ENCODE peak calls at places on chromosome 20, in five cellular contexts. X, U, P, H and S are unnamed samples.

GRCh38 chr20:38222231-38222922 is 38.2 kb downstream of the KIAA1755 start:
- DNase-seq in X (no peak), U (peak), P (no peak), H (peak), S (peak)

GRCh38 chr20:53679597-53680309 is 86.1 kb upstream of the ZNF217 start:
- DNase-seq in X (no peak), U (no peak), P (no peak), H (peak), S (no peak)

GRCh38 chr20:62415354-62416111 is 8.4 kb upstream of the CABLES2 start:
- DNase-seq in X (no peak), U (no peak), P (no peak), H (no peak), S (no peak)

GRCh38 chr20:1895674-1896496 is 678 bp downstream of the SIRPA start:
- DNase-seq in X (no peak), U (peak), P (no peak), H (no peak), S (no peak)

GRCh38 chr20:13307562-13308163 is 86.6 kb downstream of the ISM1 start:
- DNase-seq in X (no peak), U (no peak), P (no peak), H (no peak), S (no peak)

GRCh38 chr20:15143478-15143877 is 806.1 kb upstream of the FLRT3 start:
- DNase-seq in X (no peak), U (no peak), P (no peak), H (no peak), S (no peak)

GRCh38 chr20:56249244-56249955 is 868 bp downstream of the MC3R start:
- DNase-seq in X (no peak), U (peak), P (no peak), H (peak), S (peak)

GRCh38 chr20:50585678-50586077 is 75.5 kb downstream of the PTPN1 start:
- DNase-seq in X (no peak), U (no peak), P (no peak), H (no peak), S (no peak)

GRCh38 chr20:3786126-3786484 is 435 bp downstream of the CENPB start:
- DNase-seq in X (no peak), U (peak), P (peak), H (no peak), S (peak)

GRCh38 chr20:15236812-15237211 is 899.4 kb upstream of the FLRT3 start:
- DNase-seq in X (no peak), U (peak), P (no peak), H (peak), S (peak)

GRCh38 chr20:992801-993535 is 9.1 kb downstream of the RSPO4 start:
- DNase-seq in X (no peak), U (no peak), P (peak), H (no peak), S (no peak)

GRCh38 chr20:40999841-41000240 is 28.8 kb upstream of the TOP1 start:
- DNase-seq in X (no peak), U (no peak), P (no peak), H (no peak), S (no peak)

GRCh38 chr20:16095241-16095640 is 478.0 kb downstream of the KIF16B start:
- DNase-seq in X (no peak), U (no peak), P (no peak), H (no peak), S (no peak)

GRCh38 chr20:43667341-43668132 is 623 bp downstream of the MYBL2 start:
- DNase-seq in X (no peak), U (no peak), P (no peak), H (peak), S (peak)

GRCh38 chr20:47990507-47991132 is 205.3 kb upstream of the SULF2 start:
- DNase-seq in X (no peak), U (no peak), P (no peak), H (no peak), S (no peak)

GRCh38 chr20:25623225-25623735 is 534 bp downstream of the NANP start:
- DNase-seq in X (no peak), U (peak), P (peak), H (no peak), S (no peak)

GRCh38 chr20:2800590-2801458 is at the start of gene CPXM1:
- DNase-seq in X (no peak), U (no peak), P (no peak), H (peak), S (peak)

GRCh38 chr20:62296724-62297448 is 5.9 kb upstream of the ADRM1 start:
- DNase-seq in X (no peak), U (no peak), P (peak), H (no peak), S (no peak)

GRCh38 chr20:53362736-53363135 is 230.9 kb downstream of the ZNF217 start:
- DNase-seq in X (no peak), U (no peak), P (no peak), H (no peak), S (no peak)

DNA sequence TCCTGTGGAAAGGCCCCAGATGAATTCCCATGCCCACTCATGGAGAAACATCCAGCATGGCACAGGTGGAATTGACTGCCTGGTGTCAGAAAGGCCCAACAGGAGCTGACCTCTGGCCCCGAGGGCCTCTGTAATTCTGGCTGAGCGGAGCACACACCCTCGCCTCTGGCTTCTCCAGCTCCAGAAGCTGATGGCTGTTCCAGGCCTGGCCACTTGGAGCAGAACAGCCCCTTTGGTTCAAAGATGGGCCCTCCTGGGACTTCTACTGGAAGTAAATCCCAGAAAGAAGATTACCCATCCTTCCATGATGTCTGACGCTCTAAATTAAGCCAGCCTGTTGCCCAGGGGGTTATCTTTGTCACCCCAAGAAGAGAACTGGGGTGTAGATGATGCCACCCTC is 275.1 kb upstream of the CDH4 start:
- DNase-seq in X (no peak), U (no peak), P (no peak), H (no peak), S (no peak)
- TF ChIP-seq CTCF in X (no peak), U (no peak), P (no peak), H (no peak), S (no peak)

GRCh38 chr20:63864545-63864977 is 509 bp upstream of the TPD52L2 start:
- DNase-seq in X (no peak), U (no peak), P (no peak), H (no peak), S (no peak)
- TF ChIP-seq CTCF in X (no peak), U (no peak), P (no peak), H (no peak), S (no peak)

DNA sequence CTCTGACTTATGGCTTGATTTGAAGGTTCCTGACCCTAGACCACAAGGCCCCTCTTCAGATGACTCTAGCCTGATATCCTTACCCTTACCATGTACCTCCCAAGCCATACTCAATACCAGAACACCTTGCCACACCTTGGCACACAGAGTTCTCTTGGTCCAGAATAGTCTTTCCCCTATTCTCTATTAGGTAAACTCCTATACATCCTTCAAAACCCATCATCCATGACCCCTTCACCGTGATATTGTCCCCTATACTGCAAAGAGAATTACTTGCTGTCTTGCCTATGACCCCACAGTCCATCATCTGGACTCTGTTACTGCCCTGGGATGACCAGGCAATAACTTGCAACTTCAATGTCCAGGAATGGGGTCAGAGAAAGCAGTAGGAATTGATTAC is 31.8 kb upstream of the DSN1 start:
- DNase-seq in X (no peak), U (no peak), P (no peak), H (no peak), S (no peak)
- TF ChIP-seq CTCF in X (no peak), U (no peak), P (no peak), H (no peak), S (no peak)

GRCh38 chr20:46547995-46548394 is 2.5 kb downstream of the OCSTAMP start:
- DNase-seq in X (no peak), U (no peak), P (no peak), H (no peak), S (no peak)

GRCh38 chr20:46551508-46552280 is 1.2 kb upstream of the OCSTAMP start:
- DNase-seq in X (no peak), U (no peak), P (no peak), H (no peak), S (peak)

GRCh38 chr20:46548688-46549087 is 1.8 kb downstream of the OCSTAMP start:
- DNase-seq in X (no peak), U (no peak), P (no peak), H (no peak), S (no peak)

GRCh38 chr20:46550441-46550840 is at the start of gene OCSTAMP:
- DNase-seq in X (no peak), U (no peak), P (no peak), H (no peak), S (no peak)

GRCh38 chr20:46549188-46549967 is 1.1 kb downstream of the OCSTAMP start:
- DNase-seq in X (no peak), U (no peak), P (no peak), H (no peak), S (no peak)
- TF ChIP-seq CTCF in X (no peak), U (no peak), P (no peak), H (no peak), S (no peak)

GRCh38 chr20:46648903-46649649 is 2.2 kb downstream of the SLC13A3 start:
- DNase-seq in X (peak), U (no peak), P (no peak), H (no peak), S (no peak)
- TF ChIP-seq CTCF in X (no peak), U (no peak), P (no peak), H (no peak), S (no peak)

GRCh38 chr20:21302645-21303060 is 478 bp upstream of the XRN2 start:
- DNase-seq in X (no peak), U (no peak), P (no peak), H (no peak), S (no peak)

GRCh38 chr20:21303872-21304586 is 898 bp downstream of the XRN2 start:
- DNase-seq in X (no peak), U (no peak), P (no peak), H (no peak), S (no peak)

GRCh38 chr20:21301940-21302644 is 1.0 kb upstream of the XRN2 start:
- DNase-seq in X (no peak), U (no peak), P (no peak), H (no peak), S (no peak)

GRCh38 chr20:21308340-21308739 is 5.2 kb downstream of the XRN2 start:
- DNase-seq in X (no peak), U (no peak), P (no peak), H (no peak), S (no peak)

DNA sequence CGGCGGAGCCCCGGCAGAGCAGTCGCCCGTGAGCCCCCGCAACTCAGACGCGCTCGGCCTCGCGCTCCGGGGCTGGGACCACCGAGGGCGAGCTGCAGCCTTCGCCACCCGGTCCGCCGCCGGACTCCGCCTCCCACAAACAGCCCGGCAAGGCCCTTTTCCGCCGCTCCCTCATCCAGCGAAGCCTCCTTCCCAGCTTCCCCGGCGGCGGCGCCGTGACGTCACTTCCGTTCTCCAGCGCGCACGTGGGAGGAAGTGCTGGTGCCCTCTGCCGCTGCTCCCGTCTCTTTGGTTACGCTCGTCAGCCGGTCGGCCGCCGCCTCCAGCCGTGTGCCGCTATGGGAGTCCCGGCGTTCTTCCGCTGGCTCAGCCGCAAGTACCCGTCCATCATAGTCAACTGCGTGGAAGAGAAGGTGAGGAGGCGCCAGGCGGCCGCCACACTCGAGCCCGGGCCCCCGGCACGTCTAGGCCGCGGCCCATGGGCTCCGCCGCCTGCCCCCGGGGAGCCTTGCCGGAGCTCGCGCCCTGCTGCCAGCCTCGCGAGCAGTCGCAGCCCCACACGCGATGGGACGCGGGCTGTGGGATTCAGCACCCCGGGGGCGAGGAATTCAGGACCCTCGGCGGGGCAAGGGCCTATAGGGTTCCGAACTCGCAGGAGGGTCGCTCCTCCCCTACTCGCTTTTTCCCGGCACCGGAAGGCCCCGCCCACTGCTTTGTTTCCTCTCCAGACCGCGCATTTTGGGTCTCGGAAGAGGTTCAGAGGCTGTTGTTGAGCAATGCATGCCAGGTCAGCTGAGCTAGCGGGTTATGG is at the start of gene XRN2:
- DNase-seq in X (peak), U (peak), P (peak), H (peak), S (peak)
- TF ChIP-seq CTCF in X (peak), U (no peak), P (no peak), H (no peak), S (no peak)